ENCODE peak calls at places on chromosomes 4 and X, in seven cellular contexts. J, P, N, B, C, H and Z are unnamed samples.

GRCh38 chrX:119041175-119041574 is 31.6 kb upstream of the CT47C1 start:
- DNase-seq in C (no peak), N (peak; percentile 93), B (peak; percentile 1), H (peak; percentile 34), J (peak; percentile 33), P (no peak), Z (no peak)

GRCh38 chr4:33924239-33924638 is 2320.1 kb downstream of the ARAP2 start:
- DNase-seq in B (peak; percentile 30), N (peak; percentile 85), C (peak; percentile 8), J (peak; percentile 37), P (no peak), H (no peak), Z (no peak)

GRCh38 chr4:3717241-3717640 is 48.9 kb upstream of the ADRA2C start:
- DNase-seq in C (no peak), P (no peak), H (no peak), N (no peak), B (no peak), J (no peak), Z (no peak)

GRCh38 chr4:91611786-91612185 is 692.0 kb upstream of the GRID2 start:
- DNase-seq in B (no peak), P (no peak), H (no peak), N (no peak), C (no peak), J (no peak), Z (no peak)

GRCh38 chrX:131709553-131709952 is 165.7 kb downstream of the OR13H1 start:
- DNase-seq in P (no peak), N (no peak), B (no peak), J (no peak), C (no peak), H (no peak), Z (no peak)

GRCh38 chr4:142126890-142127497 is 490.6 kb downstream of the IL15 start:
- DNase-seq in C (peak; percentile 38), P (peak; percentile 23), H (peak; percentile 32), B (peak; percentile 79), J (peak; percentile 38), N (peak; percentile 80), Z (peak; percentile 22)

GRCh38 chr4:10783351-10783750 is 98.8 kb upstream of the CLNK start:
- DNase-seq in B (no peak), P (no peak), C (no peak), N (peak; percentile 73), H (no peak), J (no peak), Z (no peak)

GRCh38 chr4:115841873-115842272 is 728.5 kb upstream of the NDST4 start:
- DNase-seq in P (no peak), B (no peak), N (no peak), C (no peak), H (no peak), J (no peak), Z (no peak)

GRCh38 chr4:5098176-5098575 is 46.9 kb downstream of the STK32B start:
- DNase-seq in J (no peak), C (no peak), P (no peak), N (no peak), H (no peak), B (no peak), Z (no peak)

GRCh38 chr4:24213936-24214335 is 324.1 kb upstream of the PPARGC1A start:
- DNase-seq in H (no peak), C (no peak), J (no peak), B (no peak), P (no peak), N (no peak), Z (no peak)

GRCh38 chr4:1832690-1833089 is 23.3 kb downstream of the LETM1 start:
- DNase-seq in P (no peak), N (peak; percentile 23), J (no peak), B (no peak), C (no peak), H (no peak), Z (no peak)

GRCh38 chr4:128355301-128355700 is 67.7 kb upstream of the PGRMC2 start:
- DNase-seq in P (no peak), C (no peak), J (no peak), H (peak; percentile 26), N (no peak), B (no peak), Z (no peak)

GRCh38 chr4:138627096-138627495 is 384.9 kb upstream of the SLC7A11 start:
- DNase-seq in P (no peak), N (peak; percentile 58), H (no peak), C (no peak), B (no peak), J (no peak), Z (no peak)

GRCh38 chr4:144709793-144710525 is 64.0 kb downstream of the HHIP start:
- DNase-seq in J (peak; percentile 20), P (no peak), N (peak; percentile 87), H (no peak), C (no peak), B (no peak), Z (no peak)

GRCh38 chrX:70694339-70695122 is 214.0 kb downstream of the TEX11 start:
- DNase-seq in P (no peak), B (no peak), N (no peak), C (no peak), J (no peak), H (no peak), Z (no peak)